ENCODE peak calls at places on chromosomes 12 and 14, in six cellular contexts. X is IMR-90, K is H9, Q is mesenchymal stem cell, V is H1, Y is trophoblast cell. M is an unnamed sample.

GRCh38 chr14:74239848-74240793 is 872 bp downstream of the VSX2 start:
- DNase-seq in V (peak; percentile 68), K (no peak), X (no peak), Y (no peak), Q (peak; percentile 22), M (no peak)

GRCh38 chr12:130186631-130187269 is 24.5 kb downstream of the FZD10 start:
- DNase-seq in Q (no peak), X (no peak), Y (no peak), K (peak; percentile 64), V (no peak), M (no peak)

GRCh38 chr12:72901685-72902084 is 629.5 kb downstream of the TRHDE start:
- DNase-seq in K (no peak), V (no peak), Q (peak; percentile 0), X (no peak), Y (no peak), M (no peak)

GRCh38 chr14:74638066-74638465 is 26.0 kb upstream of the LTBP2 start:
- DNase-seq in Q (no peak), X (no peak), K (no peak), V (no peak), Y (no peak), M (no peak)

GRCh38 chr12:53613821-53614220 is 12.4 kb downstream of the ATF7 start:
- DNase-seq in Y (peak; percentile 29), K (no peak), V (no peak), Q (no peak), X (peak; percentile 23), M (no peak)

GRCh38 chr12:108611884-108612415 is 14.1 kb upstream of the TMEM119 start:
- DNase-seq in X (peak; percentile 89), Q (peak; percentile 91), V (peak; percentile 89), Y (peak; percentile 59), K (peak; percentile 84), M (no peak)

GRCh38 chr12:112750971-112751370 is 40.6 kb upstream of the RPH3A start:
- DNase-seq in Y (no peak), X (peak; percentile 8), V (no peak), Q (no peak), K (no peak), M (no peak)

GRCh38 chr12:92989715-92990484 is 60.8 kb upstream of the EEA1 start:
- DNase-seq in X (no peak), V (no peak), Q (no peak), K (no peak), Y (no peak), M (no peak)

GRCh38 chr14:34691173-34691572 is 23.2 kb downstream of the CFL2 start:
- DNase-seq in X (no peak), K (no peak), V (no peak), Y (peak; percentile 32), Q (no peak), M (no peak)

GRCh38 chr12:24424889-24425600 is 475.6 kb upstream of the SOX5 start:
- DNase-seq in Y (no peak), K (no peak), V (no peak), Q (peak; percentile 10), X (no peak), M (no peak)

GRCh38 chr12:96882862-96883261 is 24.2 kb upstream of the NEDD1 start:
- DNase-seq in V (no peak), Q (peak; percentile 36), X (peak; percentile 94), Y (no peak), K (no peak), M (no peak)

GRCh38 chr14:35390577-35391387 is 13.8 kb downstream of the NFKBIA start:
- DNase-seq in Q (peak; percentile 84), Y (no peak), K (no peak), V (no peak), X (no peak), M (no peak)

GRCh38 chr12:40117818-40118217 is 11.9 kb upstream of the SLC2A13 start:
- DNase-seq in V (no peak), Q (no peak), Y (no peak), K (no peak), X (no peak), M (no peak)

GRCh38 chr14:59161571-59162175 is 26.8 kb upstream of the DAAM1 start:
- DNase-seq in K (no peak), Y (peak; percentile 38), Q (peak; percentile 96), X (peak; percentile 71), V (no peak), M (peak; percentile 47)

GRCh38 chr12:121996945-121997612 is 24.6 kb upstream of the BCL7A start:
- DNase-seq in Y (peak; percentile 36), K (no peak), X (peak; percentile 47), Q (no peak), V (no peak), M (no peak)

GRCh38 chr14:53494587-53494986 is 341.5 kb upstream of the DDHD1 start:
- DNase-seq in K (no peak), X (no peak), Y (no peak), V (no peak), Q (no peak), M (no peak)

GRCh38 chr12:53098354-53098981 is 1.0 kb downstream of the IGFBP6 start:
- DNase-seq in V (no peak), Q (peak; percentile 57), Y (no peak), X (peak; percentile 82), K (peak; percentile 29), M (no peak)

GRCh38 chr14:37595809-37596595 is 573 bp downstream of the TTC6 start:
- DNase-seq in K (peak; percentile 75), Y (peak; percentile 31), V (peak; percentile 79), Q (peak; percentile 70), X (peak; percentile 34), M (peak; percentile 46)

GRCh38 chr12:121858662-121859572 is at the start of gene HPD:
- DNase-seq in V (no peak), X (peak; percentile 76), K (peak; percentile 46), Q (peak; percentile 89), Y (peak; percentile 67), M (no peak)

GRCh38 chr14:101504096-101504948 is 57.0 kb upstream of the DIO3 start:
- DNase-seq in K (peak; percentile 28), Y (no peak), V (no peak), Q (no peak), X (no peak), M (no peak)

GRCh38 chr14:77024171-77024627 is 4.3 kb downstream of the IRF2BPL start:
- DNase-seq in X (peak; percentile 43), Q (peak; percentile 66), V (peak; percentile 85), Y (peak; percentile 99), K (peak; percentile 93), M (no peak)

GRCh38 chr14:53547593-53547992 is 394.5 kb upstream of the DDHD1 start:
- DNase-seq in K (no peak), X (no peak), Y (no peak), Q (no peak), V (no peak), M (no peak)

GRCh38 chr12:119334459-119335170 is at the start of gene CCDC60:
- DNase-seq in Y (no peak), Q (no peak), K (peak; percentile 95), X (no peak), V (peak; percentile 93), M (peak; percentile 81)

GRCh38 chr12:51345681-51346080 is 798 bp downstream of the CELA1 start:
- DNase-seq in V (no peak), Q (no peak), X (peak; percentile 16), K (no peak), Y (no peak), M (no peak)

DNA sequence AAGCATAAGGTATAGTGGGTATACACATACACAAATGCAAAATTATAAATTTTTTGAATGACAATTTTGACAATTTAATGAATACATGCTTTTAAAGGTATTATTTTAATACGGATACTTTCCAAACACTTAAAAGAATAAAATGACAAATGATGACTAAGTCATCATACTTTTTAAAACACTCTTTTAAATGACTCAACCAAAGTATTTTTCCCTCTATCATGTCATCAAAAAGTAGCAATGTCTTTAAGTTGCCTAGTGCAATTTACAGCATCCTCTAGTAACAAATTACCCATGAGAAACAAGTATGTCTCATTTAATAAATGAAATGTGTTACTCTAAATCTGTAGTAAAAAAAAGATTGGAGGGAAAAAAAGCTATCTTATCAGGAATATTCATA is 73.3 kb downstream of the RPS6KA5 start:
- DNase-seq in K (no peak), V (no peak), Y (peak; percentile 61), Q (no peak), X (no peak), M (no peak)
- H3K14ac ChIP-seq in K (no peak overlapping the region), V (no peak overlapping the region), Y (no peak overlapping the region), Q (no peak overlapping the region), X (no peak overlapping the region), M (no peak overlapping the region)

DNA sequence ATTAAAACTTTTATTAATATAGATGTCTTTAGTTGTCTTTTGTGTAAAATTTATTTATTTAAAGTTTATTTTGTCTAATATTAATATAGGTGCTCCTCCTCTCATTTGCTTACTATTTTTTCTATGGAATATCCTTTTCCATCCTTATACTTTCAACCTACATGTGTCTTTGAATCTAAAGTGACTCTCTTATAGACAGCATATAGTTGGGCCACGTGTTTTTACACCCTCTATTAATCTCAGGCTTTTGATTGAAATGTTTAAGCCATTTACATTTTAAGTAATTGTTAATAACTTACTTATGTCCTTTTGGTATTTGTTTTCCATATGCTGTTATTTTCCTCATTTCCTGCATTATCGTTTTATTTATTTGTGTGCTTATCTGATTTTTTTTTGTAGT is 74.4 kb upstream of the LRFN5 start:
- DNase-seq in K (no peak), Y (no peak), X (no peak), Q (no peak), V (no peak), M (no peak)
- H3K79me1 ChIP-seq in K (no peaks in the 10 kb centered on the region), Y (no peaks in the 10 kb centered on the region), X (no peaks in the 10 kb centered on the region), Q (no peaks in the 10 kb centered on the region), V (no peaks in the 10 kb centered on the region), M (no peaks in the 10 kb centered on the region)

GRCh38 chr14:103854822-103855733 is 7.7 kb upstream of the PPP1R13B start:
- DNase-seq in Q (no peak), X (no peak), K (peak; percentile 83), V (peak; percentile 78), Y (peak; percentile 25), M (no peak)
- H2BK5ac ChIP-seq in Q (no peak overlapping the region), X (no peak overlapping the region), K (no peak overlapping the region), V (peak overlapping the region; percentile 44), Y (peak overlapping the region; percentile 8), M (peak overlapping the region; percentile 46)

GRCh38 chr12:110170535-110171185 is 46.5 kb downstream of the IFT81 start:
- DNase-seq in Y (no peak), V (no peak), X (no peak), K (no peak), Q (no peak), M (no peak)

GRCh38 chr12:110159671-110160245 is 35.6 kb downstream of the IFT81 start:
- DNase-seq in Q (no peak), K (no peak), X (no peak), V (no peak), Y (no peak), M (no peak)

GRCh38 chr12:110171186-110171538 is 47.0 kb downstream of the IFT81 start:
- DNase-seq in Y (no peak), V (no peak), Q (no peak), K (no peak), X (no peak), M (no peak)

GRCh38 chr12:110168732-110169455 is 44.7 kb downstream of the IFT81 start:
- DNase-seq in Q (no peak), X (no peak), K (no peak), Y (no peak), V (no peak), M (no peak)

DNA sequence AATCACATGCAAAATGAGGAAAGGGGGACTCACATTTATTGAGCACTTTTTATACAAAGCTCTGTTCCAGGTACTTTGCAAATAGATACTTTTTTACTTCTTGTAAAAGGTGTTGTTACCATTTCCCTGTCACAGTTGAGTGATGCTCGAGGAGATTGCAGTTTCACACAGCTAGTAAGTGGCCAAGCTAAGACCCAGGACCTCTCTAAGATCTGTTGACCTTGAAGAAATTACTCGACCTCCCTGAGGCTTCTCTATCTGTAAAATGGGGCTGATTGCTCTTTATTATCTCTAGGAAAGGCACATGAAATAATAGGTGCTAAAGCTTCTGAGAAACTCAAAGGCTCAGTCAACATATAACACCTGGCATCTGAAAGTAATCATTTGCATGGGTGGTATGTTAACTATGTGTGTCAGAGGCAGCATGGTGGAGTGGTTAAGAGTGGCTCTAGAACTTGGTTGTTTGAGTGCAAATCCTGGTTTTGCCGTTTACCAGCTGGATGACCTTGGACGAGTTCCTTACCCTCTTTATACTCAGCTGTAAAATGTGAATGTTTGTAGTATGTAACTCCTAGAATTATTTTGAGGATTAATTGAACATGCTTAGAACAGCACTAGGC is 41.5 kb downstream of the IFT81 start:
- DNase-seq in X (no peak), Q (no peak), K (peak; percentile 45), Y (peak; percentile 56), V (no peak), M (no peak)
- H3K14ac ChIP-seq in X (no peak overlapping the region), Q (no peak overlapping the region), K (no peak overlapping the region), Y (no peak overlapping the region), V (no peak overlapping the region), M (no peak overlapping the region)